ENCODE peak calls at places on chromosomes 3 and 15, in six cellular contexts. One of them, this sample, is unnamed.

GRCh38 chr3:124853446-124853845 is 33.7 kb downstream of the ITGB5 start:
- DNase-seq in A549: no peak
- DNase-seq in endothelial cell of umbilical vein: no peak
- DNase-seq in HepG2: no peak
- DNase-seq in GM12878: no peak
- DNase-seq in K562: no peak
- DNase-seq in this sample: no peak

GRCh38 chr3:23175361-23176073 is 27.6 kb upstream of the UBE2E2 start:
- DNase-seq in A549: no peak
- DNase-seq in endothelial cell of umbilical vein: peak
- DNase-seq in HepG2: no peak
- DNase-seq in GM12878: no peak
- DNase-seq in K562: no peak
- DNase-seq in this sample: no peak

GRCh38 chr3:117912352-117912751 is 1122.3 kb downstream of the IGSF11 start:
- DNase-seq in A549: no peak
- DNase-seq in endothelial cell of umbilical vein: no peak
- DNase-seq in HepG2: no peak
- DNase-seq in GM12878: no peak
- DNase-seq in K562: no peak
- DNase-seq in this sample: no peak

GRCh38 chr3:126440709-126440995 is 35.0 kb downstream of the ZXDC start:
- DNase-seq in A549: no peak
- DNase-seq in endothelial cell of umbilical vein: no peak
- DNase-seq in HepG2: no peak
- DNase-seq in GM12878: no peak
- DNase-seq in K562: no peak
- DNase-seq in this sample: no peak

GRCh38 chr3:55968331-55968730 is 481.2 kb upstream of the WNT5A start:
- DNase-seq in A549: no peak
- DNase-seq in endothelial cell of umbilical vein: peak
- DNase-seq in HepG2: no peak
- DNase-seq in GM12878: no peak
- DNase-seq in K562: no peak
- DNase-seq in this sample: no peak

GRCh38 chr3:143970773-143971366 is 753 bp upstream of the DIPK2A start:
- DNase-seq in A549: peak
- DNase-seq in endothelial cell of umbilical vein: peak
- DNase-seq in HepG2: no peak
- DNase-seq in GM12878: no peak
- DNase-seq in K562: peak
- DNase-seq in this sample: peak

GRCh38 chr3:119376758-119377157 is 82.6 kb downstream of the ARHGAP31 start:
- DNase-seq in A549: no peak
- DNase-seq in endothelial cell of umbilical vein: no peak
- DNase-seq in HepG2: no peak
- DNase-seq in GM12878: no peak
- DNase-seq in K562: no peak
- DNase-seq in this sample: no peak

GRCh38 chr15:65610871-65611718 is at the start of gene INTS14:
- DNase-seq in A549: peak
- DNase-seq in endothelial cell of umbilical vein: peak
- DNase-seq in HepG2: peak
- DNase-seq in GM12878: peak
- DNase-seq in K562: peak
- DNase-seq in this sample: peak

GRCh38 chr15:65945616-65946015 is 76.3 kb downstream of the RAB11A start:
- DNase-seq in A549: no peak
- DNase-seq in endothelial cell of umbilical vein: no peak
- DNase-seq in HepG2: no peak
- DNase-seq in GM12878: no peak
- DNase-seq in K562: peak
- DNase-seq in this sample: peak

GRCh38 chr15:40982855-40983254 is 29.6 kb downstream of the CHAC1 start:
- DNase-seq in A549: no peak
- DNase-seq in endothelial cell of umbilical vein: peak
- DNase-seq in HepG2: no peak
- DNase-seq in GM12878: no peak
- DNase-seq in K562: no peak
- DNase-seq in this sample: no peak

GRCh38 chr3:57675530-57675929 is 17.3 kb downstream of the DENND6A start:
- DNase-seq in A549: no peak
- DNase-seq in endothelial cell of umbilical vein: no peak
- DNase-seq in HepG2: no peak
- DNase-seq in GM12878: no peak
- DNase-seq in K562: no peak
- DNase-seq in this sample: peak

GRCh38 chr3:72113564-72113963 is 328.6 kb upstream of the PROK2 start:
- DNase-seq in A549: no peak
- DNase-seq in endothelial cell of umbilical vein: no peak
- DNase-seq in HepG2: no peak
- DNase-seq in GM12878: no peak
- DNase-seq in K562: no peak
- DNase-seq in this sample: no peak

DNA sequence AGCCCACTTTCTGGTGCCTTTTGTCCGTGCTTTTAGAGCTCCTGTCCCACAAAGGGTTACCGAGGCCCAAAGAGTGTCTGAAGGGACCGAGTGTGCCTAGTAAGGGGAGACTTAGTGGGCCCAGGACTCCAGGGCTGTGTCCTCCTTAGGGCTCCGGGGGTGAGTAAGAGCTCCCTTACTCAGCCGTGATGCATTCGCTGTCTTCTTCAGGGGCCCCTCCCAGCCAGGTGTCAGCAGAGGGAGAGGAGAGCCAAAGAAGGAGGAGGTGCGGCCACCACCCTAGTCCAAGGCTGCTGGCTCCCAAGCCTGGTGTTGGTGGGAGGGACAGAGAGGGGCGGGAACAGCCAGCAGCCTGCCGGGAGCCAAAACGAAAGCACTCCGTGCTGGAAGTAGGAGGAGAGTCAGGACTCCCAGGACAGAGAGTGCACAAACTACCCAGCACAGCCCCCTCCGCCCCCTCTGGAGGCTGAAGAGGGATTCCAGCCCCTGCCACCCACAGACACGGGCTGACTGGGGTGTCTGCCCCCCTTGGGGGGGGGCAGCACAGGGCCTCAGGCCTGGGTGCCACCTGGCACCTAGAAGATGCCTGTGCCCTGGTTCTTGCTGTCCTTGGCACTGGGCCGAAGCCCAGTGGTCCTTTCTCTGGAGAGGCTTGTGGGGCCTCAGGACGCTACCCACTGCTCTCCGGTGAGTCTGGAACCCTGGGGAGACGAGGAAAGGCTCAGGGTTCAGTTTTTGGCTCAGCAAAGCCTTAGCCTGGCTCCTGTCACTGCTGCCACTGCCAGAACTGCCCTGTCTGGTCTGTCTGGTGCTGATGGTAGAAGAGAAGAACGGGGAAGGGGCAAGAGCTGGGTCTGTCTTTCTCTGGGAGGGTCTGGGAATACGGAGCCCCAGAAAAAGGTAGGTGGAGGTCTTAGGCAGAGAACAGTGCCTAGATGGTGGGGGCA is at the start of gene IL17RC:
- DNase-seq in A549: peak
- DNase-seq in endothelial cell of umbilical vein: peak
- DNase-seq in HepG2: peak
- DNase-seq in GM12878: no peak
- DNase-seq in K562: peak
- DNase-seq in this sample: peak
- TF ChIP-seq MYC in A549: no peak
- TF ChIP-seq MYC in endothelial cell of umbilical vein: no peak
- TF ChIP-seq MYC in HepG2: peak
- TF ChIP-seq MYC in GM12878: no peak
- TF ChIP-seq MYC in K562: peak
- TF ChIP-seq MYC in this sample: no peak

DNA sequence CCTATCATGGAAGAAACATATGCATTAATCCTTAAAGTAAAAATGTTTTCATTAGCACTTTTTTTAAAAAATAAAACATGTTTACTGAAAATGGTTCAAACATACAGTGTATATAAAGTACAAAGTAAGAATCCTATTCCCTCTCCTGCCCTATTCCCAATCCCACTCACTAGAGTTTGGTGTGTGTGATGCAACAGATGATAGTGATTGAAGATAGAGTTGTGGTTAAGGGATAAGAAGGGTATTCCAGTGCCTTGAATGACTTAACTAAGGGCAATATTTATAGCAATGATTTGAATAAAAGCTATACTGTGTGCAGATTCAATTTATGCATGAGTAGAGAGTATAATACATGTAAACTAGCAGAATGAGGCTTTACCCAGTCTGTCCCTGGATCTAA is 18.1 kb downstream of the ZNF280D start:
- DNase-seq in A549: no peak
- DNase-seq in endothelial cell of umbilical vein: no peak
- DNase-seq in HepG2: no peak
- DNase-seq in GM12878: no peak
- DNase-seq in K562: no peak
- DNase-seq in this sample: no peak
- TF ChIP-seq MYC in A549: no peak
- TF ChIP-seq MYC in endothelial cell of umbilical vein: no peak
- TF ChIP-seq MYC in HepG2: no peak
- TF ChIP-seq MYC in GM12878: no peak
- TF ChIP-seq MYC in K562: no peak
- TF ChIP-seq MYC in this sample: no peak

DNA sequence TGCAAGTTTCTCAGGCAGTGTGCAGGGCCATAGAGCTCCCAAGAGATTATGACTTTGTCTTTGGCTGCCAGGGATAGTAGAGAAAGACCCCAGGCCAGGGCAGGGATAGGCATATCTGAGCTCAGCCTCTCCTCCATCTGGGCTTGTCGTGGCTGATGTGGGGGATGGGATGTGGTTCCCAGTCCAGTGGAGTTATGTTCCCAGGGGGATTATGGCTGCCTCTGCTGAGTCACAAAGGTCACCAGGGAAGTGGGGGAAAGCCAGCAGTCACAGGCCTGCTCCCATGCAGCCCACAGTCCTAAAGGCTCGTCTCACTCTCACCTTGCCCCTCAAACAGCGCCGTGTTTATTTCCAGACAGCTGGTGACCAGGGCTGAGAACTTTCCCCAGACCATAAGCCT is 354.9 kb downstream of the SI start:
- DNase-seq in A549: no peak
- DNase-seq in endothelial cell of umbilical vein: no peak
- DNase-seq in HepG2: peak
- DNase-seq in GM12878: no peak
- DNase-seq in K562: no peak
- DNase-seq in this sample: no peak
- TF ChIP-seq MYC in A549: no peak
- TF ChIP-seq MYC in endothelial cell of umbilical vein: no peak
- TF ChIP-seq MYC in HepG2: no peak
- TF ChIP-seq MYC in GM12878: no peak
- TF ChIP-seq MYC in K562: no peak
- TF ChIP-seq MYC in this sample: no peak

GRCh38 chr3:61978460-61979419 is 394.6 kb downstream of the FEZF2 start:
- DNase-seq in A549: no peak
- DNase-seq in endothelial cell of umbilical vein: peak
- DNase-seq in HepG2: no peak
- DNase-seq in GM12878: no peak
- DNase-seq in K562: no peak
- DNase-seq in this sample: no peak
- TF ChIP-seq MYC in A549: no peak
- TF ChIP-seq MYC in endothelial cell of umbilical vein: no peak
- TF ChIP-seq MYC in HepG2: no peak
- TF ChIP-seq MYC in GM12878: no peak
- TF ChIP-seq MYC in K562: no peak
- TF ChIP-seq MYC in this sample: no peak

GRCh38 chr15:89801471-89802205 is 13.0 kb downstream of the ANPEP start:
- DNase-seq in A549: no peak
- DNase-seq in endothelial cell of umbilical vein: no peak
- DNase-seq in HepG2: no peak
- DNase-seq in GM12878: no peak
- DNase-seq in K562: no peak
- DNase-seq in this sample: no peak
- TF ChIP-seq MYC in A549: no peak
- TF ChIP-seq MYC in endothelial cell of umbilical vein: no peak
- TF ChIP-seq MYC in HepG2: no peak
- TF ChIP-seq MYC in GM12878: no peak
- TF ChIP-seq MYC in K562: no peak
- TF ChIP-seq MYC in this sample: no peak

GRCh38 chr3:172688588-172688987 is 22.3 kb downstream of the NCEH1 start:
- DNase-seq in A549: no peak
- DNase-seq in endothelial cell of umbilical vein: no peak
- DNase-seq in HepG2: no peak
- DNase-seq in GM12878: no peak
- DNase-seq in K562: peak
- DNase-seq in this sample: no peak

GRCh38 chr3:172690936-172691335 is 19.9 kb downstream of the NCEH1 start:
- DNase-seq in A549: no peak
- DNase-seq in endothelial cell of umbilical vein: no peak
- DNase-seq in HepG2: no peak
- DNase-seq in GM12878: no peak
- DNase-seq in K562: no peak
- DNase-seq in this sample: no peak

GRCh38 chr3:172696357-172696756 is 14.5 kb downstream of the NCEH1 start:
- DNase-seq in A549: no peak
- DNase-seq in endothelial cell of umbilical vein: no peak
- DNase-seq in HepG2: peak
- DNase-seq in GM12878: no peak
- DNase-seq in K562: no peak
- DNase-seq in this sample: no peak

GRCh38 chr3:172694526-172694925 is 16.3 kb downstream of the NCEH1 start:
- DNase-seq in A549: no peak
- DNase-seq in endothelial cell of umbilical vein: peak
- DNase-seq in HepG2: no peak
- DNase-seq in GM12878: no peak
- DNase-seq in K562: no peak
- DNase-seq in this sample: no peak

GRCh38 chr3:172692751-172693310 is 18.0 kb downstream of the NCEH1 start:
- DNase-seq in A549: no peak
- DNase-seq in endothelial cell of umbilical vein: no peak
- DNase-seq in HepG2: no peak
- DNase-seq in GM12878: no peak
- DNase-seq in K562: no peak
- DNase-seq in this sample: peak
- TF ChIP-seq MYC in A549: no peak
- TF ChIP-seq MYC in endothelial cell of umbilical vein: no peak
- TF ChIP-seq MYC in HepG2: no peak
- TF ChIP-seq MYC in GM12878: no peak
- TF ChIP-seq MYC in K562: no peak
- TF ChIP-seq MYC in this sample: no peak

DNA sequence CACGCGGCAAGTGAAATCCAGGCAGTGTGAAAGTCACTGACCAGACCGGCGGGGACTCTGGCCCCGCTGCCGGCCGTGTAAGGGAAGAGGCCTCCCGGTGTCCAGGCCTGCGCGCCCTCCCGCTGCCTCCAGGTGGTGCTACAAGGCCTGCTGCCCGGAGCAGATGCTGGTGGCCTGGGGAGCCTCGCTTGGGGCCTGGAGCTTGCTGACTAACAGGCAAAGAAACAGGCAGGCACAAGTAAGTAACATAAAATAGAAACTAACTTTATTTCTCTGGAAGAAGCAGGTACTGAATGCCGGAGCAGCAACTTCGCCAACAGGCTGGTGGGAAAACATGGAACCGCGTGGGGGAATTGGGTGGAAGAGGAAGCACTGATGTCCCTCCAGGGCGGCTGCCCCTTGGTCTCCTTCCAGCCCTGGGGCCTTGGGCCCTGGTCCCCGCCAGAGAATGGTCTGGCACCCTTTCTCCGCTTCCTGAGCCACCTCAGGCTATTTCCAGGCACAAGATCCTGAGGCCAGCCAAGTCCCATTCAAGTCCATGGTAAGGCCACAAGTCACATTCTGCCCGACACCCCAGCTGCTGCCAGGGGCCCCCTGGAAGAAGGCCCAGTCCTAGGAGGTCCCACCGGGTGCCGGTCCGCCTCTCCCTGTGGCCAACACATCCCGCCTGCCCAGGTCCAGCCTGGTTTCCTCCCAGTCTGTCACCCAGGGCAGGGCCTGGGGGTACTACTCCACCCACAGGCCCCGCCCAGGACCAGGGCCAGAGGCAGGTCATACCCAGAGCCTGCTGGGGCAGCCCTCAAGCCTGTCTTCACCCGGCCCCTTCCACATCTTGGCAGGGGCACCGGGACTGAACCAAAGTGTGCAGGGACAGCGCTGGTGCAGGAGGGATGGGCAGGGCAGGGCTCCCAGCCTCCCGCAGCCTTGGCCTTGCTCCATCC is 45.0 kb downstream of the TNK2 start:
- DNase-seq in A549: peak
- DNase-seq in endothelial cell of umbilical vein: peak
- DNase-seq in HepG2: peak
- DNase-seq in GM12878: no peak
- DNase-seq in K562: peak
- DNase-seq in this sample: peak
- TF ChIP-seq MYC in A549: no peak
- TF ChIP-seq MYC in endothelial cell of umbilical vein: no peak
- TF ChIP-seq MYC in HepG2: peak
- TF ChIP-seq MYC in GM12878: no peak
- TF ChIP-seq MYC in K562: peak
- TF ChIP-seq MYC in this sample: no peak

This sample was measured in NB4.